ENCODE peak calls at places on chromosome 9, in eight cellular contexts. L is cardiac septum; T is ACHN; X is pons; N is activated naive CD4-positive, alpha-beta T cell treated with Interleukin-2 at 50 U/mL for 16 hours; M is T-helper 1 cell; G is heart left ventricle; F is GM23338. V is an unnamed sample.

GRCh38 chr9:109289931-109290330 is 30.9 kb downstream of the EPB41L4B start:
- DNase-seq in L (no peak), T (no peak), X (no peak), N (no peak), M (no peak), G (no peak), F (no peak), V (no peak)

GRCh38 chr9:96317335-96317980 is 15.5 kb upstream of the HSD17B3 start:
- DNase-seq in L (no peak), T (peak; percentile 40), X (peak; percentile 61), N (peak; percentile 16), M (no peak), G (no peak), F (peak; percentile 75), V (no peak)

GRCh38 chr9:91682806-91683205 is 259.2 kb upstream of the NFIL3 start:
- DNase-seq in L (no peak), T (no peak), X (no peak), N (no peak), M (no peak), G (no peak), F (no peak), V (no peak)

GRCh38 chr9:31677877-31678276 is 706.6 kb upstream of the ACO1 start:
- DNase-seq in L (no peak), T (no peak), X (no peak), N (no peak), M (no peak), G (no peak), F (no peak), V (no peak)

GRCh38 chr9:122228906-122229837 is at the start of gene LHX6:
- DNase-seq in L (no peak), T (no peak), X (no peak), N (no peak), M (no peak), G (peak; percentile 49), F (peak; percentile 32), V (no peak)

GRCh38 chr9:12781334-12781733 is 6.5 kb downstream of the LURAP1L start:
- DNase-seq in L (no peak), T (no peak), X (no peak), N (no peak), M (no peak), G (no peak), F (no peak), V (no peak)

GRCh38 chr9:69465473-69465872 is 140.5 kb downstream of the ENTREP1 start:
- DNase-seq in L (no peak), T (no peak), X (no peak), N (no peak), M (no peak), G (no peak), F (no peak), V (no peak)

GRCh38 chr9:117957267-117957666 is 253.1 kb downstream of the TLR4 start:
- DNase-seq in L (no peak), T (no peak), X (no peak), N (no peak), M (no peak), G (no peak), F (no peak), V (no peak)

GRCh38 chr9:127305450-127306226 is 41.1 kb downstream of the GARNL3 start:
- DNase-seq in L (no peak), T (peak; percentile 3), X (no peak), N (no peak), M (no peak), G (no peak), F (peak; percentile 64), V (no peak)

GRCh38 chr9:34413229-34413852 is 36.6 kb upstream of the MYORG start:
- DNase-seq in L (no peak), T (peak; percentile 55), X (peak; percentile 69), N (peak; percentile 29), M (no peak), G (no peak), F (peak; percentile 90), V (no peak)

GRCh38 chr9:127569819-127570401 is 42.2 kb upstream of the STXBP1 start:
- DNase-seq in L (no peak), T (peak; percentile 63), X (no peak), N (peak; percentile 26), M (no peak), G (no peak), F (no peak), V (no peak)

V was measured in stimulated activated CD4-positive, alpha-beta T cell treated with anti-CD3 and anti-CD28 coated beads, TNF-alpha, amount 100 ng/mL, for 1 hour.